ENCODE peak calls at places on chromosomes 16 and 17, in ten cellular contexts. D is endodermal cell, O is aorta, B is small intestine, F is suprapubic skin, R is thoracic aorta, Y is tibial artery, Z is fibroblast of lung, L is heart right ventricle, N is GM23338. G is an unnamed sample.
A peak's percentile ranks its signal among the peaks of the same experiment; 100 is the strongest.

GRCh38 chr17:74519951-74520553 is 11.2 kb downstream of the CD300LB start:
- DNase-seq in F (no peak), N (no peak), O (no peak), R (no peak), L (peak; percentile 28), D (no peak), Y (peak; percentile 68), B (no peak), Z (no peak), G (no peak)

GRCh38 chr17:962650-963049 is 16.9 kb downstream of the NXN start:
- DNase-seq in Z (no peak), D (peak; percentile 85), O (no peak), N (peak; percentile 89), F (no peak), Y (no peak), R (no peak), B (no peak), L (no peak), G (no peak)

GRCh38 chr17:17487998-17488397 is 8.2 kb downstream of the RASD1 start:
- DNase-seq in Z (no peak), O (no peak), D (no peak), R (no peak), Y (no peak), N (no peak), F (no peak), B (no peak), L (no peak), G (no peak)

GRCh38 chr17:41530062-41531048 is 2.2 kb upstream of the KRT19 start:
- DNase-seq in Y (no peak), R (peak; percentile 28), Z (peak; percentile 81), F (no peak), D (peak; percentile 90), B (peak; percentile 96), N (no peak), L (no peak), O (no peak), G (no peak)

GRCh38 chr16:75039941-75040340 is 41.1 kb downstream of the ZNRF1 start:
- DNase-seq in R (no peak), Z (no peak), L (no peak), F (no peak), O (no peak), Y (no peak), N (no peak), B (no peak), D (no peak), G (no peak)

GRCh38 chr16:85046957-85047866 is 19.6 kb downstream of the KIAA0513 start:
- DNase-seq in Z (no peak), L (no peak), O (no peak), N (no peak), Y (no peak), D (peak; percentile 58), R (no peak), B (peak; percentile 78), F (no peak), G (peak; percentile 51)

GRCh38 chr16:17261197-17261858 is 209.4 kb downstream of the XYLT1 start:
- DNase-seq in R (no peak), N (no peak), O (no peak), B (no peak), Z (no peak), D (no peak), F (no peak), L (no peak), Y (no peak), G (no peak)

GRCh38 chr16:58021661-58022551 is 3.6 kb upstream of the MMP15 start:
- DNase-seq in O (no peak), Y (no peak), L (no peak), B (no peak), D (no peak), F (no peak), Z (peak; percentile 47), R (no peak), N (no peak), G (peak; percentile 36)

GRCh38 chr16:88073201-88073721 is 122.0 kb downstream of the BANP start:
- DNase-seq in Z (no peak), Y (no peak), B (peak; percentile 11), N (no peak), O (peak; percentile 65), D (no peak), F (peak; percentile 49), L (no peak), R (no peak), G (no peak)

GRCh38 chr16:88070989-88071625 is 119.9 kb downstream of the BANP start:
- DNase-seq in O (peak; percentile 60), L (no peak), R (no peak), Y (peak; percentile 53), Z (no peak), N (no peak), F (peak; percentile 55), B (no peak), D (no peak), G (peak; percentile 7)

GRCh38 chr16:88074041-88074440 is 122.8 kb downstream of the BANP start:
- DNase-seq in Y (no peak), F (peak; percentile 31), L (no peak), N (no peak), D (no peak), R (no peak), Z (no peak), B (no peak), O (peak; percentile 64), G (no peak)

GRCh38 chr16:88071908-88072307 is 120.7 kb downstream of the BANP start:
- DNase-seq in Y (no peak), B (no peak), R (no peak), D (no peak), Z (no peak), F (peak; percentile 52), N (no peak), L (no peak), O (peak; percentile 68), G (peak; percentile 50)

GRCh38 chr16:88072571-88073001 is 121.4 kb downstream of the BANP start:
- DNase-seq in O (peak; percentile 67), N (no peak), L (no peak), R (no peak), F (peak; percentile 56), Y (peak; percentile 59), Z (no peak), D (no peak), B (no peak), G (no peak)
- H3K4me3 ChIP-seq in O (no peak overlapping the region), N (no peak overlapping the region), L (no peak overlapping the region), R (no peak overlapping the region), F (no peak overlapping the region), Y (no peak overlapping the region), Z (no peak overlapping the region), D (no peak overlapping the region), B (no peak overlapping the region), G (no peak overlapping the region)

GRCh38 chr17:15269690-15270089 is 4.6 kb upstream of the PMP22 start:
- DNase-seq in R (no peak), Z (no peak), B (no peak), L (peak; percentile 38), D (no peak), N (no peak), F (no peak), Y (no peak), O (no peak), G (no peak)
- H3K27ac ChIP-seq in R (no peak overlapping the region), Z (no peak overlapping the region), B (no peak overlapping the region), L (peak overlapping the region; percentile 49), D (no peak overlapping the region), N (no peak overlapping the region), F (no peak overlapping the region), Y (no peak overlapping the region), O (no peak overlapping the region), G (no peak overlapping the region)

GRCh38 chr17:31573861-31574260 is 182.4 kb downstream of the RAB11FIP4 start:
- DNase-seq in Y (no peak), Z (no peak), R (no peak), L (no peak), N (no peak), D (no peak), O (no peak), B (no peak), F (no peak), G (no peak)
- H3K4me1 ChIP-seq in Y (peaks cover 52% of the 10 kb centered on the region), Z (peaks cover 24% of the 10 kb centered on the region), R (peaks cover 25% of the 10 kb centered on the region), L (peaks cover 50% of the 10 kb centered on the region), N (no peaks in the 10 kb centered on the region), D (no peaks in the 10 kb centered on the region), O (peaks cover 6% of the 10 kb centered on the region), B (no peaks in the 10 kb centered on the region), F (peaks cover 30% of the 10 kb centered on the region), G (peaks cover 19% of the 10 kb centered on the region)

GRCh38 chr16:30956601-30957455 is 726 bp upstream of the SETD1A start:
- DNase-seq in R (peak; percentile 45), B (peak; percentile 69), O (peak; percentile 95), Y (peak; percentile 91), L (peak; percentile 87), F (peak; percentile 95), D (peak; percentile 94), Z (peak; percentile 86), N (peak; percentile 93), G (peak; percentile 95)

GRCh38 chr16:30961384-30961783 is 3.8 kb downstream of the SETD1A start:
- DNase-seq in B (no peak), R (no peak), Z (no peak), Y (no peak), N (no peak), L (no peak), O (no peak), F (no peak), D (no peak), G (peak; percentile 57)

GRCh38 chr16:30954993-30955392 is 2.6 kb upstream of the SETD1A start:
- DNase-seq in F (no peak), O (no peak), D (no peak), R (no peak), L (no peak), Y (no peak), N (no peak), Z (no peak), B (peak; percentile 22), G (no peak)

GRCh38 chr16:30957456-30958163 is at the start of gene SETD1A:
- DNase-seq in B (peak; percentile 94), Z (peak; percentile 98), L (peak; percentile 99), O (peak; percentile 99), D (peak; percentile 96), Y (peak; percentile 98), R (peak; percentile 93), F (peak; percentile 99), N (peak; percentile 99), G (peak; percentile 98)

GRCh38 chr16:30958164-30959083 is 870 bp downstream of the SETD1A start:
- DNase-seq in N (peak; percentile 75), D (peak; percentile 87), Z (peak; percentile 59), R (no peak), Y (no peak), B (peak; percentile 36), O (peak; percentile 88), L (peak; percentile 58), F (peak; percentile 76), G (no peak)
- H3K4me3 ChIP-seq in N (peak overlapping the region; percentile 100), D (peak overlapping the region; percentile 84), Z (peak overlapping the region; percentile 79), R (peak overlapping the region; percentile 98), Y (peak overlapping the region; percentile 74), B (peak overlapping the region; percentile 83), O (peak overlapping the region; percentile 68), L (peak overlapping the region; percentile 76), F (peak overlapping the region; percentile 74), G (peak overlapping the region; percentile 94)

GRCh38 chr16:72787130-72787518 is 260.8 kb downstream of the ZFHX3 start:
- DNase-seq in L (no peak), N (no peak), B (no peak), R (no peak), Y (no peak), D (no peak), O (no peak), Z (no peak), F (no peak), G (no peak)
- H3K27ac ChIP-seq in L (peak overlapping the region; percentile 64), N (no peak overlapping the region), B (peak overlapping the region; percentile 60), R (peak overlapping the region; percentile 85), Y (peak overlapping the region; percentile 98), D (no peak overlapping the region), O (peak overlapping the region; percentile 95), Z (peak overlapping the region; percentile 93), F (peak overlapping the region; percentile 32), G (peak overlapping the region; percentile 21)